ENCODE peak calls at places on chromosomes 11 and 22, in ten cellular contexts. Q is islet precursor cell; F is activated CD4-positive, CD25-positive, alpha-beta regulatory T cell treated with anti-CD3 and anti-CD28 coated beads, Interleukin-2, amount 50 U/mL, for 16 hours; G is AG09309; T is Calu3; N is GM12865; O is NB4; V is NCI-H345; I is H1; W is PC-3. D is an unnamed sample.

GRCh38 chr22:26432619-26433311 is 3.7 kb downstream of the ASPHD2 start:
- DNase-seq in Q (no peak), G (no peak), V (no peak), F (no peak), W (no peak), O (peak; percentile 78), T (no peak), N (peak; percentile 70), I (no peak), D (no peak)

GRCh38 chr11:106076421-106076922 is 675 bp downstream of the KBTBD3 start:
- DNase-seq in W (peak; percentile 17), T (peak; percentile 2), O (no peak), F (no peak), V (no peak), Q (no peak), N (no peak), I (no peak), G (no peak), D (no peak)

GRCh38 chr11:112150517-112150916 is 13.4 kb downstream of the IL18 start:
- DNase-seq in N (no peak), I (no peak), W (no peak), Q (no peak), O (no peak), T (no peak), V (no peak), G (no peak), F (no peak), D (no peak)

GRCh38 chr11:20054584-20054983 is 105.7 kb downstream of the DBX1 start:
- DNase-seq in I (no peak), F (no peak), Q (no peak), V (no peak), N (no peak), T (no peak), G (no peak), W (no peak), O (no peak), D (no peak)

GRCh38 chr11:34266987-34267386 is 90.8 kb downstream of the ABTB2 start:
- DNase-seq in W (no peak), V (no peak), G (no peak), F (no peak), T (no peak), O (no peak), Q (no peak), N (no peak), I (no peak), D (no peak)

GRCh38 chr11:57440744-57441414 is 14.0 kb upstream of the SLC43A3 start:
- DNase-seq in Q (no peak), G (no peak), N (no peak), I (no peak), W (peak; percentile 72), O (no peak), V (no peak), T (no peak), F (no peak), D (no peak)

GRCh38 chr22:27323646-27324045 is 477.9 kb downstream of the MN1 start:
- DNase-seq in F (no peak), I (no peak), T (no peak), N (no peak), O (no peak), W (no peak), Q (peak; percentile 49), G (no peak), V (no peak), D (no peak)

GRCh38 chr22:20456722-20457076 is 19.1 kb upstream of the SCARF2 start:
- DNase-seq in V (no peak), Q (no peak), O (no peak), T (no peak), G (no peak), F (no peak), W (no peak), N (no peak), I (no peak), D (no peak)

GRCh38 chr11:121419839-121420238 is 32.3 kb upstream of the SORL1 start:
- DNase-seq in O (peak; percentile 38), W (no peak), Q (no peak), N (no peak), F (no peak), T (no peak), V (no peak), I (no peak), G (no peak), D (no peak)

GRCh38 chr11:68328374-68329091 is 16.1 kb downstream of the LRP5 start:
- DNase-seq in V (peak; percentile 23), O (peak; percentile 74), W (no peak), T (peak; percentile 61), F (no peak), Q (peak; percentile 88), I (no peak), G (no peak), N (no peak), D (no peak)

GRCh38 chr11:44471603-44472002 is 93.9 kb upstream of the CD82 start:
- DNase-seq in Q (no peak), O (no peak), N (no peak), W (no peak), I (no peak), F (no peak), T (no peak), G (no peak), V (no peak), D (no peak)

GRCh38 chr11:8016396-8016949 is 29.3 kb downstream of the EIF3F start:
- DNase-seq in I (no peak), G (no peak), N (no peak), W (no peak), T (no peak), V (no peak), O (no peak), Q (peak; percentile 45), F (no peak), D (no peak)

GRCh38 chr11:114260483-114260882 is 35.7 kb upstream of the NNMT start:
- DNase-seq in G (no peak), V (no peak), F (no peak), N (no peak), W (no peak), Q (no peak), I (no peak), O (peak; percentile 9), T (no peak), D (no peak)

GRCh38 chr11:110490886-110491285 is 61.1 kb downstream of the FDX1 start:
- DNase-seq in V (no peak), F (no peak), G (no peak), Q (peak; percentile 39), O (peak; percentile 92), T (no peak), N (no peak), W (peak; percentile 69), I (no peak), D (no peak)

GRCh38 chr11:12719221-12719620 is 45.0 kb downstream of the TEAD1 start:
- DNase-seq in N (no peak), W (no peak), Q (peak; percentile 69), T (no peak), I (no peak), O (no peak), G (no peak), V (no peak), F (no peak), D (no peak)

GRCh38 chr11:12211331-12212065 is 101.1 kb downstream of the MICAL2 start:
- DNase-seq in I (no peak), N (peak; percentile 57), G (no peak), T (no peak), O (no peak), V (no peak), Q (no peak), F (no peak), W (no peak), D (no peak)

GRCh38 chr11:121886005-121886739 is 229.8 kb downstream of the BLID start:
- DNase-seq in N (no peak), I (no peak), V (no peak), F (no peak), Q (no peak), T (no peak), G (no peak), O (no peak), W (no peak), D (no peak)

GRCh38 chr11:47373876-47374820 is 4.2 kb downstream of the SPI1 start:
- DNase-seq in V (peak; percentile 69), Q (peak; percentile 89), G (no peak), W (peak; percentile 74), O (peak; percentile 73), F (peak; percentile 74), I (peak; percentile 49), T (peak; percentile 89), N (peak; percentile 81), D (peak; percentile 50)

GRCh38 chr11:115420524-115420923 is 83.7 kb downstream of the CADM1 start:
- DNase-seq in G (no peak), N (no peak), Q (no peak), O (no peak), T (no peak), I (no peak), W (no peak), V (peak; percentile 80), F (no peak), D (no peak)

GRCh38 chr11:60370811-60371297 is 7.5 kb upstream of the MS4A7 start:
- DNase-seq in G (no peak), W (peak; percentile 95), T (no peak), V (peak; percentile 56), Q (no peak), N (no peak), F (no peak), I (no peak), O (no peak), D (no peak)

GRCh38 chr11:113436672-113437252 is 38.4 kb downstream of the DRD2 start:
- DNase-seq in V (no peak), G (no peak), N (no peak), O (no peak), T (no peak), Q (no peak), F (no peak), W (no peak), I (no peak), D (no peak)

GRCh38 chr22:36373258-36373579 is 14.5 kb downstream of the MYH9 start:
- DNase-seq in N (no peak), O (peak; percentile 92), V (no peak), T (peak; percentile 55), W (peak; percentile 58), G (no peak), F (no peak), I (no peak), Q (peak; percentile 82), D (no peak)

GRCh38 chr11:6755303-6755952 is 16.3 kb downstream of the OR2AG2 start:
- DNase-seq in F (no peak), Q (no peak), V (peak; percentile 44), W (peak; percentile 60), O (peak; percentile 32), I (no peak), T (peak; percentile 43), G (no peak), N (peak; percentile 38), D (peak; percentile 55)

GRCh38 chr22:37007666-37008065 is 11.6 kb downstream of the TST start:
- DNase-seq in T (no peak), O (no peak), W (no peak), N (no peak), Q (peak; percentile 36), V (no peak), G (no peak), F (no peak), I (no peak), D (no peak)

GRCh38 chr11:34629711-34630110 is 8.8 kb downstream of the EHF start:
- DNase-seq in F (no peak), G (no peak), T (no peak), W (peak; percentile 23), O (no peak), I (no peak), Q (no peak), N (no peak), V (no peak), D (no peak)

GRCh38 chr11:95739108-95739507 is 50.5 kb downstream of the FAM76B start:
- DNase-seq in N (no peak), Q (no peak), V (no peak), G (no peak), W (no peak), I (no peak), O (no peak), T (no peak), F (no peak), D (no peak)

GRCh38 chr11:8040261-8040920 is 40.6 kb upstream of the TUB start:
- DNase-seq in N (no peak), V (no peak), I (no peak), T (no peak), G (no peak), O (no peak), F (no peak), W (no peak), Q (peak; percentile 15), D (no peak)

GRCh38 chr22:27990879-27991278 is 71.8 kb upstream of the PITPNB start:
- DNase-seq in G (no peak), F (no peak), W (peak; percentile 6), N (peak; percentile 36), T (peak; percentile 45), Q (peak; percentile 90), I (peak; percentile 61), V (no peak), O (peak; percentile 90), D (peak; percentile 75)